ENCODE peak calls at places on chromosome 6, in nine cellular contexts. P is B cell; V is small intestine; F is GM12865; Z is activated CD4-positive, alpha-beta T cell treated with anti-CD3 and anti-CD28 coated beads, Interleukin-2, amount 10 ng/mL, durations not matched to agents 7 days and 5 days; L is substantia nigra; M is 8988T; W is dorsolateral prefrontal cortex; A is fibroblast of lung. B is an unnamed sample.

GRCh38 chr6:149859368-149859767 is 4.8 kb downstream of the LRP11 start:
- DNase-seq in P (no peak), V (no peak), F (no peak), Z (no peak), L (no peak), M (no peak), W (no peak), A (peak), B (no peak)

GRCh38 chr6:134217110-134217509 is 100.8 kb downstream of the SGK1 start:
- DNase-seq in P (no peak), V (no peak), F (no peak), Z (no peak), L (no peak), M (no peak), W (no peak), A (no peak), B (no peak)

GRCh38 chr6:151001387-151002063 is 136.0 kb downstream of the MTHFD1L start:
- DNase-seq in P (no peak), V (no peak), F (no peak), Z (no peak), L (no peak), M (no peak), W (no peak), A (no peak), B (no peak)

GRCh38 chr6:157597461-157598312 is 216.7 kb downstream of the ZDHHC14 start:
- DNase-seq in P (peak), V (peak), F (peak), Z (peak), L (peak), M (peak), W (peak), A (peak), B (no peak)

GRCh38 chr6:3209114-3210023 is 18.1 kb downstream of the TUBB2B start:
- DNase-seq in P (no peak), V (peak), F (peak), Z (no peak), L (no peak), M (peak), W (peak), A (peak), B (no peak)

GRCh38 chr6:33172307-33173227 is 19.7 kb downstream of the COL11A2 start:
- DNase-seq in P (peak), V (peak), F (peak), Z (no peak), L (no peak), M (peak), W (no peak), A (peak), B (no peak)

GRCh38 chr6:137973201-137973600 is 106.1 kb downstream of the TNFAIP3 start:
- DNase-seq in P (no peak), V (no peak), F (no peak), Z (no peak), L (no peak), M (no peak), W (no peak), A (peak), B (no peak)

GRCh38 chr6:168968228-168968627 is 285.4 kb downstream of the THBS2 start:
- DNase-seq in P (no peak), V (peak), F (peak), Z (no peak), L (no peak), M (no peak), W (no peak), A (peak), B (peak)

GRCh38 chr6:165010556-165011535 is 298.6 kb downstream of the C6orf118 start:
- DNase-seq in P (no peak), V (no peak), F (no peak), Z (no peak), L (no peak), M (no peak), W (no peak), A (no peak), B (no peak)

GRCh38 chr6:158662607-158663464 is 13.0 kb downstream of the SYTL3 start:
- DNase-seq in P (no peak), V (no peak), F (no peak), Z (no peak), L (no peak), M (no peak), W (no peak), A (peak), B (no peak)

GRCh38 chr6:85464722-85465150 is 14.9 kb downstream of the NT5E start:
- DNase-seq in P (no peak), V (no peak), F (no peak), Z (peak), L (no peak), M (peak), W (no peak), A (peak), B (no peak)

GRCh38 chr6:139152892-139153271 is 18.0 kb downstream of the HECA start:
- DNase-seq in P (no peak), V (no peak), F (no peak), Z (no peak), L (no peak), M (no peak), W (no peak), A (no peak), B (no peak)

GRCh38 chr6:33619166-33619565 is 2.0 kb upstream of the ITPR3 start:
- DNase-seq in P (no peak), V (no peak), F (no peak), Z (no peak), L (no peak), M (no peak), W (no peak), A (no peak), B (no peak)

B was measured in SK-N-MC.